ENCODE peak calls at places on chromosomes 7 and 10, in seven cellular contexts. R, I, Y, F, N, L and X are unnamed samples.

GRCh38 chr7:44735403-44736165 is 13.1 kb upstream of the ZMIZ2 start:
- DNase-seq in R (peak), I (no peak), Y (no peak), F (peak), N (no peak), L (peak), X (peak)

GRCh38 chr7:151309306-151309705 is 32.3 kb upstream of the NUB1 start:
- DNase-seq in R (no peak), I (no peak), Y (no peak), F (no peak), N (no peak), L (no peak), X (no peak)

GRCh38 chr7:15757041-15757995 is 70.8 kb upstream of the MEOX2 start:
- DNase-seq in R (no peak), I (no peak), Y (no peak), F (no peak), N (no peak), L (no peak), X (no peak)

GRCh38 chr7:140810830-140811556 is 113.7 kb downstream of the BRAF start:
- DNase-seq in R (peak), I (no peak), Y (peak), F (peak), N (peak), L (peak), X (peak)

GRCh38 chr10:121158988-121159579 is 307.9 kb downstream of the WDR11 start:
- DNase-seq in R (no peak), I (peak), Y (peak), F (no peak), N (no peak), L (no peak), X (no peak)

GRCh38 chr7:77416621-77417371 is 647 bp upstream of the GSAP start:
- DNase-seq in R (no peak), I (no peak), Y (no peak), F (no peak), N (peak), L (no peak), X (no peak)

GRCh38 chr10:30783939-30784500 is 154.5 kb upstream of the LYZL2 start:
- DNase-seq in R (peak), I (peak), Y (peak), F (peak), N (peak), L (peak), X (peak)

GRCh38 chr7:126993626-126994213 is 259.0 kb downstream of the GRM8 start:
- DNase-seq in R (no peak), I (no peak), Y (no peak), F (no peak), N (no peak), L (no peak), X (no peak)

GRCh38 chr7:82359426-82359825 is 84.2 kb downstream of the CACNA2D1 start:
- DNase-seq in R (no peak), I (no peak), Y (no peak), F (no peak), N (no peak), L (no peak), X (no peak)

GRCh38 chr7:96235281-96235680 is 86.6 kb downstream of the SLC25A13 start:
- DNase-seq in R (no peak), I (no peak), Y (no peak), F (no peak), N (no peak), L (no peak), X (no peak)

GRCh38 chr10:95333997-95334792 is 43.4 kb upstream of the PDLIM1 start:
- DNase-seq in R (no peak), I (no peak), Y (no peak), F (no peak), N (no peak), L (no peak), X (no peak)

GRCh38 chr7:42960762-42961161 is 28.6 kb downstream of the MRPL32 start:
- DNase-seq in R (no peak), I (no peak), Y (no peak), F (no peak), N (no peak), L (no peak), X (no peak)

GRCh38 chr10:100817268-100817839 is 72.0 kb downstream of the PAX2 start:
- DNase-seq in R (no peak), I (no peak), Y (no peak), F (no peak), N (no peak), L (no peak), X (no peak)

GRCh38 chr7:110591341-110591740 is 499.6 kb upstream of the LRRN3 start:
- DNase-seq in R (no peak), I (no peak), Y (no peak), F (no peak), N (no peak), L (no peak), X (no peak)

GRCh38 chr10:4407783-4408182 is 418.2 kb upstream of the AKR1E2 start:
- DNase-seq in R (no peak), I (no peak), Y (no peak), F (no peak), N (no peak), L (no peak), X (no peak)

GRCh38 chr10:76324283-76324682 is 892.9 kb downstream of the LRMDA start:
- DNase-seq in R (no peak), I (no peak), Y (no peak), F (no peak), N (no peak), L (no peak), X (no peak)

GRCh38 chr7:136688601-136689000 is 179.9 kb upstream of the CHRM2 start:
- DNase-seq in R (no peak), I (no peak), Y (no peak), F (no peak), N (no peak), L (no peak), X (no peak)

GRCh38 chr10:15540729-15541128 is 169.6 kb upstream of the FAM171A1 start:
- DNase-seq in R (no peak), I (no peak), Y (no peak), F (no peak), N (no peak), L (no peak), X (no peak)

GRCh38 chr10:104076743-104077160 is 8.9 kb downstream of the COL17A1 start:
- DNase-seq in R (no peak), I (no peak), Y (peak), F (no peak), N (no peak), L (no peak), X (no peak)

GRCh38 chr7:64881461-64882287 is 21.4 kb upstream of the ZNF273 start:
- DNase-seq in R (no peak), I (no peak), Y (no peak), F (no peak), N (no peak), L (no peak), X (no peak)